ENCODE peak calls at places on chromosomes 1 and 21, in six cellular contexts. T is NB4; U is substantia nigra; H is nephron progenitor cell; P is stimulated activated CD4-positive, alpha-beta T cell treated with anti-CD3 and anti-CD28 coated beads, Interleukin-1b, Interleukin-23, amount 100 ng/mL, for 4 hours; K is activated T-cell treated with anti-CD3 and anti-CD28 coated beads for 24 hours. Z is an unnamed sample.

GRCh38 chr1:41239988-41240610 is 2.0 kb downstream of the SCMH1 start:
- DNase-seq in K (no peak), H (no peak), T (peak), P (no peak), U (no peak), Z (peak)

GRCh38 chr1:167808104-167808503 is 86.3 kb downstream of the MPZL1 start:
- DNase-seq in U (no peak), K (no peak), P (no peak), T (no peak), H (no peak), Z (no peak)

GRCh38 chr1:89085781-89086180 is 20.8 kb upstream of the GBP1 start:
- DNase-seq in H (no peak), U (peak), T (peak), P (peak), K (no peak), Z (peak)

GRCh38 chr21:44575307-44576024 is 1.9 kb downstream of the KRTAP10-4 start:
- DNase-seq in H (no peak), P (no peak), T (no peak), U (no peak), K (no peak), Z (no peak)

GRCh38 chr1:183101841-183102276 is 78.6 kb downstream of the LAMC1 start:
- DNase-seq in P (no peak), U (no peak), H (no peak), K (no peak), T (peak), Z (no peak)

GRCh38 chr1:116356673-116357072 is 16.4 kb upstream of the ATP1A1 start:
- DNase-seq in P (no peak), T (no peak), K (no peak), U (no peak), H (no peak), Z (no peak)

GRCh38 chr1:232627645-232628334 is 2.1 kb downstream of the SIPA1L2 start:
- DNase-seq in K (no peak), U (no peak), H (no peak), P (no peak), T (peak), Z (no peak)

GRCh38 chr1:51294566-51295184 is 35.7 kb downstream of the TTC39A start:
- DNase-seq in T (peak), K (no peak), U (no peak), P (no peak), H (no peak), Z (peak)

GRCh38 chr1:10891081-10891480 is 94.6 kb upstream of the CASZ1 start:
- DNase-seq in H (no peak), U (no peak), P (no peak), K (no peak), T (no peak), Z (no peak)

GRCh38 chr1:226697151-226697575 is 41.9 kb downstream of the ITPKB start:
- DNase-seq in K (no peak), P (no peak), U (no peak), T (no peak), H (no peak), Z (no peak)

GRCh38 chr1:7280257-7280656 is 490.8 kb upstream of the VAMP3 start:
- DNase-seq in P (no peak), T (no peak), K (no peak), U (no peak), H (no peak), Z (no peak)

GRCh38 chr1:205582471-205583291 is 49.1 kb downstream of the ELK4 start:
- DNase-seq in K (no peak), H (no peak), P (no peak), U (no peak), T (no peak), Z (no peak)